ENCODE peak calls at places on chromosome 18, in nine cellular contexts. J is stimulated activated CD8-positive, alpha-beta memory T cell treated with anti-CD3 and anti-CD28 coated beads, Interleukin-15, amount 100 ng/mL, for 1 hour; S is GM12865; C is NCI-H345; X is dermis blood vessel endothelial cell; W is EL; R is stimulated activated CD4-positive, alpha-beta T cell treated with anti-CD3 and anti-CD28 coated beads, TNF-alpha, amount 100 ng/mL, for 1 hour; P is mucosa of descending colon; G is fibroblast of the aortic adventitia. V is an unnamed sample.

GRCh38 chr18:595068-595467 is 1.7 kb upstream of the CLUL1 start:
- DNase-seq in J (no peak), S (no peak), C (no peak), X (no peak), W (no peak), R (no peak), P (no peak), G (no peak), V (no peak)

GRCh38 chr18:76801567-76802505 is 20.5 kb upstream of the ZNF236 start:
- DNase-seq in J (peak), S (peak), C (peak), X (peak), W (peak), R (no peak), P (peak), G (peak), V (peak)

GRCh38 chr18:7872569-7872968 is 305.5 kb downstream of the PTPRM start:
- DNase-seq in J (no peak), S (no peak), C (peak), X (peak), W (peak), R (no peak), P (no peak), G (peak), V (peak)

GRCh38 chr18:3088444-3088843 is 75.5 kb upstream of the LPIN2 start:
- DNase-seq in J (no peak), S (no peak), C (no peak), X (peak), W (no peak), R (no peak), P (no peak), G (peak), V (no peak)

GRCh38 chr18:60452424-60452823 is 79.8 kb upstream of the MC4R start:
- DNase-seq in J (no peak), S (no peak), C (no peak), X (no peak), W (peak), R (no peak), P (no peak), G (peak), V (peak)

GRCh38 chr18:36086186-36086585 is 18.8 kb upstream of the RPRD1A start:
- DNase-seq in J (no peak), S (no peak), C (no peak), X (no peak), W (no peak), R (no peak), P (no peak), G (no peak), V (no peak)

GRCh38 chr18:48743046-48743445 is 204.2 kb downstream of the CTIF start:
- DNase-seq in J (no peak), S (no peak), C (no peak), X (no peak), W (peak), R (no peak), P (peak), G (peak), V (no peak)

GRCh38 chr18:50559750-50560680 is at the start of gene MAPK4:
- DNase-seq in J (no peak), S (peak), C (peak), X (peak), W (no peak), R (no peak), P (peak), G (peak), V (no peak)